ENCODE peak calls at places on chromosomes 4 and X, in five cellular contexts. G is amniotic epithelial cell, W is NCI-H345, V is IMR-90, X is transverse colon. R is an unnamed sample.

GRCh38 chr4:147157860-147158701 is 212.4 kb upstream of the TTC29 start:
- DNase-seq in V (peak), X (peak), W (no peak), G (peak), R (peak)

GRCh38 chr4:77185681-77186080 is 28.7 kb downstream of the CCNG2 start:
- DNase-seq in X (no peak), G (no peak), V (no peak), W (no peak), R (no peak)

GRCh38 chr4:187167126-187167525 is 443.5 kb upstream of the FAT1 start:
- DNase-seq in X (peak), V (no peak), G (no peak), W (no peak), R (no peak)

GRCh38 chr4:94519925-94520789 is 68.4 kb downstream of the PDLIM5 start:
- DNase-seq in V (no peak), W (no peak), G (peak), X (no peak), R (no peak)

GRCh38 chr4:129344058-129344457 is 248.1 kb downstream of the C4orf33 start:
- DNase-seq in V (peak), G (peak), X (peak), W (peak), R (peak)

GRCh38 chr4:97457253-97457652 is 686.0 kb downstream of the STPG2 start:
- DNase-seq in X (no peak), G (no peak), V (no peak), W (peak), R (no peak)

GRCh38 chr4:170230242-170230641 is 140.5 kb upstream of the AADAT start:
- DNase-seq in W (no peak), G (no peak), V (no peak), X (no peak), R (no peak)

GRCh38 chr4:4852591-4853362 is 6.7 kb upstream of the MSX1 start:
- DNase-seq in X (no peak), V (peak), G (peak), W (no peak), R (peak)

GRCh38 chr4:39697740-39698423 is at the start of gene UBE2K:
- DNase-seq in W (peak), V (peak), X (peak), G (peak), R (peak)

GRCh38 chrX:3320471-3321046 is 25.9 kb downstream of the MXRA5 start:
- DNase-seq in V (peak), X (no peak), G (no peak), W (no peak), R (no peak)

GRCh38 chr4:47032405-47033106 is 1.2 kb downstream of the GABRB1 start:
- DNase-seq in X (peak), W (peak), G (peak), V (peak), R (peak)

R was measured in brain microvascular endothelial cell.